ENCODE peak calls at places on chromosomes 6 and 20, in ten cellular contexts. A is prostate gland, Z is GM12878, H is HCT116, F is breast epithelium, D is heart left ventricle, U is uterus, G is A549, S is stomach, X is Peyer's patch. B is an unnamed sample.

GRCh38 chr6:111427341-111428116 is 55.5 kb downstream of the REV3L start:
- DNase-seq in A (peak; percentile 32), Z (peak; percentile 54), H (no peak), F (no peak), D (no peak), U (no peak), G (peak; percentile 3), S (no peak), X (no peak), B (no peak)

GRCh38 chr6:134539865-134540323 is 222.0 kb upstream of the SGK1 start:
- DNase-seq in A (peak; percentile 47), Z (no peak), H (no peak), F (no peak), D (peak; percentile 37), U (no peak), G (no peak), S (no peak), X (no peak), B (no peak)

GRCh38 chr6:88381289-88381642 is 215.1 kb upstream of the CNR1 start:
- DNase-seq in A (no peak), Z (no peak), H (no peak), F (no peak), D (no peak), U (no peak), G (no peak), S (no peak), X (no peak), B (no peak)

GRCh38 chr6:67956352-67956751 is 678.7 kb upstream of the ADGRB3 start:
- DNase-seq in A (no peak), Z (no peak), H (no peak), F (no peak), D (no peak), U (no peak), G (no peak), S (no peak), X (no peak), B (no peak)

GRCh38 chr6:14885471-14885987 is 360.3 kb upstream of the JARID2 start:
- DNase-seq in A (no peak), Z (no peak), H (no peak), F (no peak), D (no peak), U (peak; percentile 22), G (no peak), S (no peak), X (no peak), B (no peak)

GRCh38 chr6:163406320-163406719 is 8.2 kb upstream of the QKI start:
- DNase-seq in A (no peak), Z (no peak), H (no peak), F (no peak), D (no peak), U (no peak), G (no peak), S (no peak), X (no peak), B (no peak)

GRCh38 chr6:51720327-51720726 is 367.1 kb downstream of the PKHD1 start:
- DNase-seq in A (no peak), Z (no peak), H (no peak), F (no peak), D (no peak), U (no peak), G (no peak), S (no peak), X (no peak), B (no peak)

GRCh38 chr6:7115452-7116223 is 7.9 kb downstream of the RREB1 start:
- DNase-seq in A (peak; percentile 36), Z (no peak), H (no peak), F (no peak), D (no peak), U (no peak), G (no peak), S (no peak), X (no peak), B (no peak)

GRCh38 chr20:53842301-53843099 is 227.9 kb downstream of the BCAS1 start:
- DNase-seq in A (no peak), Z (peak; percentile 54), H (no peak), F (no peak), D (no peak), U (no peak), G (no peak), S (no peak), X (no peak), B (no peak)

GRCh38 chr6:15881150-15881549 is 218.3 kb upstream of the DTNBP1 start:
- DNase-seq in A (no peak), Z (no peak), H (no peak), F (no peak), D (peak; percentile 54), U (no peak), G (no peak), S (no peak), X (no peak), B (no peak)

GRCh38 chr6:53579338-53579737 is 34.4 kb upstream of the GCLC start:
- DNase-seq in A (no peak), Z (no peak), H (no peak), F (no peak), D (no peak), U (no peak), G (no peak), S (no peak), X (no peak), B (no peak)

GRCh38 chr6:110609101-110609500 is 132.7 kb upstream of the SLC22A16 start:
- DNase-seq in A (no peak), Z (no peak), H (no peak), F (no peak), D (peak; percentile 37), U (no peak), G (no peak), S (no peak), X (no peak), B (no peak)

DNA sequence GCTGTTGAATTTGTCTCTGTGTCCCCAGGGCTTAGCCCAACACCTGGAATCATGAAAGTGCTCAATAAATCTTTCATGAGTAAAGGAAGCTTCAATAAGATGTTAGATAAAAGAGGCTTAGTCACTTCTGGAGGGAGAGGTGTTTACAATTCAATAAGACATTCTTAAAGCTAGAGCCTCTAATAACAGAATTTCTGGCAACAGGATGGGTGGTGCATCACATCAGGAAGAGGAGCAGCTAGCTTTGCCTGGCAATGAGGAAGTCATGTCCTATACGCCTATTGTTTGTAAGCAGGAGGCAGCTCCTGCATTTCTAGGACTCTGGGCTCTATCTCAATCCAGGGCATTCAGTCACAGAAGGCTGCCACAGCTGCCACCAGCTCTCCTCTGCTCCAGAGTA is 638.5 kb downstream of the EPM2A start:
- DNase-seq in A (no peak), Z (no peak), H (no peak), F (no peak), D (no peak), U (no peak), G (no peak), S (no peak), X (no peak), B (no peak)
- TF ChIP-seq POLR2A in A (no peak), Z (no peak), H (no peak), F (no peak), D (no peak), U (no peak), G (no peak), S (no peak), X (no peak), B (no peak)

GRCh38 chr20:35284267-35284991 is at the start of gene EIF6:
- DNase-seq in A (peak; percentile 40), Z (peak; percentile 36), H (peak; percentile 79), F (peak; percentile 72), D (peak; percentile 87), U (peak; percentile 84), G (peak; percentile 91), S (peak; percentile 82), X (peak; percentile 76), B (peak; percentile 94)
- TF ChIP-seq POLR2A in A (peak; percentile 11), Z (peak; percentile 63), H (peak; percentile 57), F (no peak), D (peak; percentile 44), U (peak; percentile 40), G (peak; percentile 53), S (no peak), X (peak; percentile 47), B (peak; percentile 86)

GRCh38 chr6:27138837-27139752 is 108.4 kb upstream of the PRSS16 start:
- DNase-seq in A (no peak), Z (peak; percentile 95), H (no peak), F (no peak), D (peak; percentile 54), U (peak; percentile 47), G (peak; percentile 84), S (peak; percentile 55), X (peak; percentile 80), B (no peak)
- TF ChIP-seq POLR2A in A (no peak), Z (peak; percentile 94), H (no peak), F (no peak), D (peak; percentile 36), U (no peak), G (peak; percentile 44), S (no peak), X (peak; percentile 84), B (peak; percentile 96)

GRCh38 chr6:44300424-44300823 is 12.7 kb downstream of the AARS2 start:
- DNase-seq in A (no peak), Z (no peak), H (no peak), F (no peak), D (no peak), U (no peak), G (no peak), S (no peak), X (no peak), B (no peak)

GRCh38 chr6:44298864-44299263 is 14.3 kb downstream of the AARS2 start:
- DNase-seq in A (no peak), Z (no peak), H (no peak), F (no peak), D (no peak), U (no peak), G (no peak), S (no peak), X (no peak), B (no peak)

GRCh38 chr6:44297063-44298038 is 15.8 kb downstream of the AARS2 start:
- DNase-seq in A (no peak), Z (no peak), H (no peak), F (no peak), D (peak; percentile 60), U (peak; percentile 39), G (no peak), S (peak; percentile 39), X (no peak), B (no peak)

GRCh38 chr6:44301106-44301505 is 12.0 kb downstream of the AARS2 start:
- DNase-seq in A (no peak), Z (no peak), H (no peak), F (no peak), D (no peak), U (no peak), G (no peak), S (no peak), X (no peak), B (no peak)

DNA sequence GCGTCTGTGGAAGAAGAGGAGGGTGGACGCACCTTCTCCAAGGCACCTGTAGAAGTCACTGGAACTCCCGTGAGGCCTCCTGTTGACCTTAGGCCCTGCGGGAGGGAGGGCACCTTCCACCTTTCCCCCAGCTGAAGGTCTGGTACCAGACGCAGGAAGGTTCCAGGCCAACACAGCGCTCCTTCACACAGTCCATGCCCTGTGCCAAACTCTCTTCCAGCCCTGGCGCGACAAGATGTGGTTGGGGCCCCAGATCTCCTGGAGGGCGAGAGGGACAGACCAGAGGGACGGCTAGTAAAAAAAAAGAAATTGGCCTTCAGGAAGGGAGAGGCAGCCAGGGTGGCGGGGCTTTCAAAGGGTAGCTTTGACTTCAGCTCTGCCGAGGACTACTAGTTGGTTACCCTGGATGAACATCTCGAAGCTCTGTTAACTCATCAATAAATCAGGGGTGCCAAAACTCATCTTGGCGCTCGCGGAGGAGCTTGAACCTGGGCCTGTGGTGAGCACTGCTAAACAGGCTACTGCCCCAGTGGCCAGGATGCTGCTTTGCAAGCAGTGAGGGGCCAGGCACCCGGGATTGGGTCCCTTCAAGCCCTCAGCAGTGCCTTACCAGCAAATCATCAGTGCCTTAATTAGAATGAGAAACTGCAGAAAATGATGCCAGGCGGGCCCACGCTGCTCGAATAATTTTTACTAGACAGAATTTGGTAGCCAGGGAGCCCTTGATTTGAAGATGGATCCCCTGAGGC is 14.9 kb downstream of the AARS2 start:
- DNase-seq in A (no peak), Z (no peak), H (no peak), F (no peak), D (no peak), U (no peak), G (peak; percentile 20), S (no peak), X (no peak), B (no peak)
- TF ChIP-seq POLR2A in A (no peak), Z (no peak), H (no peak), F (no peak), D (no peak), U (no peak), G (no peak), S (no peak), X (no peak), B (no peak)